ENCODE peak calls at places on chromosome 21, in five cellular contexts. One of them, this sample, is unnamed.

GRCh38 chr21:28644762-28645161 is 347.9 kb downstream of the LTN1 start:
- DNase-seq in psoas muscle: no peak
- DNase-seq in heart left ventricle: no peak
- DNase-seq in CD8-positive, alpha-beta T cell: no peak
- DNase-seq in fibroblast of pulmonary artery: no peak
- DNase-seq in this sample: no peak

GRCh38 chr21:39313042-39313456 is 383 bp downstream of the BRWD1 start:
- DNase-seq in psoas muscle: peak
- DNase-seq in heart left ventricle: peak
- DNase-seq in CD8-positive, alpha-beta T cell: peak
- DNase-seq in fibroblast of pulmonary artery: no peak
- DNase-seq in this sample: no peak

GRCh38 chr21:24205317-24205716 is 1402.0 kb downstream of the MRPL39 start:
- DNase-seq in psoas muscle: no peak
- DNase-seq in heart left ventricle: no peak
- DNase-seq in CD8-positive, alpha-beta T cell: no peak
- DNase-seq in fibroblast of pulmonary artery: no peak
- DNase-seq in this sample: no peak

GRCh38 chr21:31580866-31581276 is 78.6 kb upstream of the SOD1 start:
- DNase-seq in psoas muscle: peak
- DNase-seq in heart left ventricle: peak
- DNase-seq in CD8-positive, alpha-beta T cell: peak
- DNase-seq in fibroblast of pulmonary artery: peak
- DNase-seq in this sample: peak

GRCh38 chr21:25994758-25995163 is 175.8 kb downstream of the APP start:
- DNase-seq in psoas muscle: no peak
- DNase-seq in heart left ventricle: no peak
- DNase-seq in CD8-positive, alpha-beta T cell: no peak
- DNase-seq in fibroblast of pulmonary artery: no peak
- DNase-seq in this sample: no peak

GRCh38 chr21:38351176-38351959 is 94.6 kb downstream of the KCNJ15 start:
- DNase-seq in psoas muscle: no peak
- DNase-seq in heart left ventricle: no peak
- DNase-seq in CD8-positive, alpha-beta T cell: no peak
- DNase-seq in fibroblast of pulmonary artery: no peak
- DNase-seq in this sample: peak

GRCh38 chr21:22278366-22278765 is 1280.2 kb downstream of the NCAM2 start:
- DNase-seq in psoas muscle: no peak
- DNase-seq in heart left ventricle: no peak
- DNase-seq in CD8-positive, alpha-beta T cell: no peak
- DNase-seq in fibroblast of pulmonary artery: no peak
- DNase-seq in this sample: no peak

GRCh38 chr21:31117046-31117916 is 79.0 kb upstream of the KRTAP19-8 start:
- DNase-seq in psoas muscle: no peak
- DNase-seq in heart left ventricle: no peak
- DNase-seq in CD8-positive, alpha-beta T cell: no peak
- DNase-seq in fibroblast of pulmonary artery: peak
- DNase-seq in this sample: peak

GRCh38 chr21:39185157-39185556 is 1.9 kb upstream of the PSMG1 start:
- DNase-seq in psoas muscle: no peak
- DNase-seq in heart left ventricle: no peak
- DNase-seq in CD8-positive, alpha-beta T cell: no peak
- DNase-seq in fibroblast of pulmonary artery: no peak
- DNase-seq in this sample: no peak

GRCh38 chr21:26918318-26919065 is 48.4 kb downstream of the ADAMTS5 start:
- DNase-seq in psoas muscle: no peak
- DNase-seq in heart left ventricle: no peak
- DNase-seq in CD8-positive, alpha-beta T cell: no peak
- DNase-seq in fibroblast of pulmonary artery: no peak
- DNase-seq in this sample: peak

GRCh38 chr21:20592482-20592881 is 405.7 kb upstream of the NCAM2 start:
- DNase-seq in psoas muscle: no peak
- DNase-seq in heart left ventricle: no peak
- DNase-seq in CD8-positive, alpha-beta T cell: no peak
- DNase-seq in fibroblast of pulmonary artery: no peak
- DNase-seq in this sample: no peak

GRCh38 chr21:45084881-45085536 is 10.6 kb downstream of the ADARB1 start:
- DNase-seq in psoas muscle: no peak
- DNase-seq in heart left ventricle: no peak
- DNase-seq in CD8-positive, alpha-beta T cell: no peak
- DNase-seq in fibroblast of pulmonary artery: no peak
- DNase-seq in this sample: no peak

GRCh38 chr21:35940074-35940927 is 120.0 kb downstream of the SETD4 start:
- DNase-seq in psoas muscle: peak
- DNase-seq in heart left ventricle: peak
- DNase-seq in CD8-positive, alpha-beta T cell: no peak
- DNase-seq in fibroblast of pulmonary artery: peak
- DNase-seq in this sample: peak

GRCh38 chr21:39663742-39664492 is 51.2 kb downstream of the B3GALT5 start:
- DNase-seq in psoas muscle: no peak
- DNase-seq in heart left ventricle: no peak
- DNase-seq in CD8-positive, alpha-beta T cell: no peak
- DNase-seq in fibroblast of pulmonary artery: no peak
- DNase-seq in this sample: no peak

GRCh38 chr21:40902299-40902698 is 55.3 kb upstream of the DSCAM start:
- DNase-seq in psoas muscle: no peak
- DNase-seq in heart left ventricle: peak
- DNase-seq in CD8-positive, alpha-beta T cell: no peak
- DNase-seq in fibroblast of pulmonary artery: no peak
- DNase-seq in this sample: no peak

DNA sequence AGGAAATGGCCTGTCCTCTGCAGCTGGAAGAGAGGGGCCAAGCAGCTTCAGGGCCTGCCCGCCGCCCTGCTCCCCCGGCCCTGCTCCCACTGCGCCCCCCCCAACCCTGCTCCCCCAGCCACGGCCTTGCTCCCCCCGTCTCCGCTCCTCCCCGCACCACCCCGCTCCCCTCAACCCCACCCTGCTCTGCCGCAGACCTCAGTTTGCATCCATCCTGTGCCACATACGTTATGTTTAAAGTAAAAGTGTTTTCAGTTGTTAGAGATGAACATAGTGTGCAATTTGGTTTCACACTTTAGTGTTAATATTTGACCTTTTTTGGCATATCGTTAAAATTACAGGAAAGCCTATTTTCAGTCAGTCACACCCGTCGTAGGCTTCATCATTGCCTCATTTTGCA is 34.1 kb upstream of the DIP2A start:
- DNase-seq in psoas muscle: no peak
- DNase-seq in heart left ventricle: no peak
- DNase-seq in CD8-positive, alpha-beta T cell: peak
- DNase-seq in fibroblast of pulmonary artery: no peak
- DNase-seq in this sample: no peak
- H3K4me3 ChIP-seq in psoas muscle: no peak
- H3K4me3 ChIP-seq in heart left ventricle: no peak
- H3K4me3 ChIP-seq in CD8-positive, alpha-beta T cell: peak
- H3K4me3 ChIP-seq in fibroblast of pulmonary artery: no peak
- H3K4me3 ChIP-seq in this sample: no peak

GRCh38 chr21:33212159-33212851 is 17.4 kb upstream of the IFNAR2 start:
- DNase-seq in psoas muscle: no peak
- DNase-seq in heart left ventricle: no peak
- DNase-seq in CD8-positive, alpha-beta T cell: no peak
- DNase-seq in fibroblast of pulmonary artery: peak
- DNase-seq in this sample: peak
- TF ChIP-seq CTCF in psoas muscle: no peak
- TF ChIP-seq CTCF in heart left ventricle: no peak
- TF ChIP-seq CTCF in CD8-positive, alpha-beta T cell: no peak
- TF ChIP-seq CTCF in fibroblast of pulmonary artery: no peak
- TF ChIP-seq CTCF in this sample: no peak

DNA sequence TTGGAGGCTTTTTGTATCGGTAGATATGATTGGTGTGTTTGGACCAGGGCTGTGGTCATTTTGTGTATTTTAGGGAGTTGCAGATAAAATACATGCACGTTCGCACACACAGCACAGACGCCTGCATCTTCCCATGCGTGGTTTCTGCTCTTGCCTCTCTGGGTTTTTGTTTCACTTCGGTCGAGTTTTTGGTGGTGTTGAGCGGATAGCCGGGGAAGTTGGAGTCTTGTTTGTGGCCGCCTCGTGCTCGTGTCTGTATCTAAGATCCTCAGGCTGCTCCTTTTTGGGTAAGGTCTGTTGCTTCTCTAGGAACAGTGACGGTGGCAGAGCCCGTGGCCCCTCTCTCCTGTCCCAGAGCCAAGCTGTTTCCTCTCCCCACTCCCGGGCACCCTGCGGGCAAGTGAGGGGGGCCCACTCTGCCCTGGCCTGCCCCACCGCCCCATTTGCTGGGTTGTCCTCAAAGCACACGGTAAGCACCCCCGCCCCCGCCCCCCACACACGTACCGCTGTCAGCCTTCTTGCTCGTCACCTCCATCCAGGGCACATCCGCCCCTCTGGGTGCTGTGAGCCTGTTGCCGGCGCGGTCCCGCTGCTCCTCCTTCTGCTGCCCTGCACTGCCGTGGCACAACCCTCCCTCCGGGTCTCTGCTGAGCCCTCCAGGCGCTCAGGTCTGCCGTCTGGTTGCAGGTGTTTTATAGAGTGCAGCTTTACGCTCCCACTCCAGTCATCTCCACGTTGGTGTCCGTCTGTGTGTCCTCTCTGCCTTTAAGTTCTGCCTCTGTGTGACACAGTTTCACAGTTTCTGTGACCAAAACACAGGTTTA is 51.9 kb downstream of the AGPAT3 start:
- DNase-seq in psoas muscle: no peak
- DNase-seq in heart left ventricle: peak
- DNase-seq in CD8-positive, alpha-beta T cell: peak
- DNase-seq in fibroblast of pulmonary artery: no peak
- DNase-seq in this sample: peak
- H3K4me3 ChIP-seq in psoas muscle: peak
- H3K4me3 ChIP-seq in heart left ventricle: peak
- H3K4me3 ChIP-seq in CD8-positive, alpha-beta T cell: peak
- H3K4me3 ChIP-seq in fibroblast of pulmonary artery: peak
- H3K4me3 ChIP-seq in this sample: peak

GRCh38 chr21:18204931-18205330 is 39.7 kb upstream of the CHODL start:
- DNase-seq in psoas muscle: no peak
- DNase-seq in heart left ventricle: no peak
- DNase-seq in CD8-positive, alpha-beta T cell: no peak
- DNase-seq in fibroblast of pulmonary artery: no peak
- DNase-seq in this sample: no peak
- TF ChIP-seq CTCF in psoas muscle: no peak
- TF ChIP-seq CTCF in heart left ventricle: no peak
- TF ChIP-seq CTCF in CD8-positive, alpha-beta T cell: no peak
- TF ChIP-seq CTCF in fibroblast of pulmonary artery: no peak
- TF ChIP-seq CTCF in this sample: no peak

DNA sequence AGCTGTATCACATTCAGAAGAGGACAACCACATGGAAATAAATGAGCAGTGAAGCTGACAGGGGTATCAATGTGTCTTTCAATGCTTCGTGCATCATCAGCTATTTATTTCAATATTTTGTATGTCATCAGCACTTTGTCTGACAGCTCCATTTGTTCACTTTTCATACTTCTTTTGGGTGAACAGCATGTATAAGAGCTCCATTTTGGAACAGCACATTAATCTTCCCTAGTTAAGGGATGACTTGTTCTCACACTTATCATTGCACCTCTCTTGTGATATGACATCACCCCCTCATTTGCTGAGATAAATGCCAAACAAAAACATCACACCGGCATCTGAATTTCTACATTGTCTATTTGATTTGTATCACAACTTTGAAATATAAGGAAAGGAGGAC is 190.6 kb upstream of the SAMSN1 start:
- DNase-seq in psoas muscle: no peak
- DNase-seq in heart left ventricle: no peak
- DNase-seq in CD8-positive, alpha-beta T cell: no peak
- DNase-seq in fibroblast of pulmonary artery: no peak
- DNase-seq in this sample: no peak
- H3K4me3 ChIP-seq in psoas muscle: no peak
- H3K4me3 ChIP-seq in heart left ventricle: no peak
- H3K4me3 ChIP-seq in CD8-positive, alpha-beta T cell: no peak
- H3K4me3 ChIP-seq in fibroblast of pulmonary artery: no peak
- H3K4me3 ChIP-seq in this sample: no peak

DNA sequence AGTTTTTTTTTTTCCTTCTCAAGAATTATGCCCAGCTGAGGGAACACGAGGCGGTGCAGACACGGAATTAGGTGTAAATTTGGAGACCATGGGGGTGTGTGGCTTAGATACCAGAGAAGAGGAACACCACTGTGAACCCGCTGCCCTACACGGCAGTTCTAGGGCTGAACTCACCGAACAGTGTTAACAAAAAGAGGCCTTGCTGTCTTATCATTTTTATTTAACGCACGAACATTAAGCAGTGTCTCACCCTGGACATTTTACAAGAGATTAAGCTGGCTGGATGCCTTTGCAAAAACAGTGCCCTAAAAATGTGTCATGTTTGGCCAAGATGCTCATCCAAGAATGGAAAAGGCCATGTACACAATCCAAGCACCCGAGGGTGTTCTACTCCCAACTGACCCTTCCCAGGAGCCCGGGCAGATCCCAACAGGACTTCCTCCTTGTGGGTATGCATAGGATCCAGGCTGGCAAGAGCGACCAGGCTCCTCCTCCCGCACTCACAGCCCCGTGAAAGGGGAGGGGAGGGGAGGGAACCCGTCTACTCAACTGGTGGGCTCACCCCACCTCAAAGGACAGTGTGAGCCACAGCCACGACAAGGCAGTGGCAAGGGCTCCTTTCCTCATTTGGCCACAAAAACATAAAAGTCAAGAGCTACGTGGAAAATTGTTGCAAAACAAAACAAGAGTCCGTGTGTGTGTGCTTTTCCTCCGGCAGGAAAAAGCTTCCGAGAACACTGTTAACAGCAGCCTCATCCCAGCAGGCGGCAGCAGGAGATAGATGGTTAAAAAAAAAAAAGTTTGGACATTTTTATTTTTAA is 20.3 kb downstream of the C2CD2 start:
- DNase-seq in psoas muscle: no peak
- DNase-seq in heart left ventricle: no peak
- DNase-seq in CD8-positive, alpha-beta T cell: no peak
- DNase-seq in fibroblast of pulmonary artery: peak
- DNase-seq in this sample: peak
- TF ChIP-seq CTCF in psoas muscle: no peak
- TF ChIP-seq CTCF in heart left ventricle: peak
- TF ChIP-seq CTCF in CD8-positive, alpha-beta T cell: no peak
- TF ChIP-seq CTCF in fibroblast of pulmonary artery: peak
- TF ChIP-seq CTCF in this sample: peak

DNA sequence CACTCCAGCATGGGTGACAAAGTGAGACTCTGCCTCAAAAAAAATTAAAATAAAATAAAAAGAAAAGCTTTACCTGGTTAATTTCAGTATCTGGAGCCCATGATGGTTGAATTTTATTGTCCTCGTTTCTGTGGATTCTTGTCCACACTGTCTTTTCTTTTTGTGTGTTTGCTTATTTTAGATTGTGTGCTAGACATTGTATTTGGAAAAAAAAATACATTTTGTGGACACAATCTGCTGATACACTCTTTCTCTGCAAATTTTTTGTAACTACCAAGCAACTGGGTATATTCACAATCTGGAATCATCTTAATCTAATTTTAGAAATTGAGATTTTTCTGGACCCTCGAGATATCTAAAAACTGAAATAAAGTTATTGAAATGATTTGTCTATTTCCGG is 41.6 kb upstream of the PDE9A start:
- DNase-seq in psoas muscle: no peak
- DNase-seq in heart left ventricle: no peak
- DNase-seq in CD8-positive, alpha-beta T cell: no peak
- DNase-seq in fibroblast of pulmonary artery: no peak
- DNase-seq in this sample: no peak
- H3K4me3 ChIP-seq in psoas muscle: no peak
- H3K4me3 ChIP-seq in heart left ventricle: no peak
- H3K4me3 ChIP-seq in CD8-positive, alpha-beta T cell: no peak
- H3K4me3 ChIP-seq in fibroblast of pulmonary artery: no peak
- H3K4me3 ChIP-seq in this sample: no peak